ENCODE peak calls at places on chromosomes 1 and 21, in seven cellular contexts. N is right lobe of liver, X is fibroblast of lung, G is prostate gland, E is MM.1S, Q is psoas muscle, L is body of pancreas. U is an unnamed sample. For H3K4me1, the result is how much of the 10 kb centered on the place peaks cover.

GRCh38 chr1:235783148-235783776 is 83.4 kb downstream of the LYST start:
- DNase-seq in N (no peak), X (peak), G (no peak), E (peak), Q (no peak), L (no peak), U (no peak)

GRCh38 chr1:50209749-50210148 is 101.0 kb downstream of the ELAVL4 start:
- DNase-seq in N (no peak), X (no peak), G (no peak), E (no peak), Q (no peak), L (no peak), U (no peak)

GRCh38 chr1:38727629-38728175 is 131.9 kb downstream of the RRAGC start:
- DNase-seq in N (no peak), X (no peak), G (no peak), E (no peak), Q (no peak), L (no peak), U (no peak)

GRCh38 chr1:41662656-41663437 is 178.4 kb upstream of the EDN2 start:
- DNase-seq in N (peak), X (peak), G (peak), E (no peak), Q (peak), L (peak), U (peak)

GRCh38 chr1:171438441-171438840 is 46.9 kb upstream of the PRRC2C start:
- DNase-seq in N (no peak), X (peak), G (no peak), E (no peak), Q (peak), L (no peak), U (peak)

GRCh38 chr1:22410401-22410800 is 41.2 kb upstream of the ZBTB40 start:
- DNase-seq in N (no peak), X (no peak), G (no peak), E (no peak), Q (no peak), L (no peak), U (no peak)

GRCh38 chr1:230326971-230327891 is 98.9 kb downstream of the PGBD5 start:
- DNase-seq in N (peak), X (peak), G (no peak), E (no peak), Q (no peak), L (no peak), U (peak)

GRCh38 chr1:165397945-165398344 is 41.4 kb upstream of the LMX1A start:
- DNase-seq in N (no peak), X (peak), G (no peak), E (no peak), Q (no peak), L (no peak), U (peak)

GRCh38 chr1:236284291-236284711 is 2.5 kb upstream of the ERO1B start:
- DNase-seq in N (no peak), X (no peak), G (no peak), E (no peak), Q (no peak), L (no peak), U (no peak)

GRCh38 chr1:89615676-89616598 is 17.0 kb upstream of the LRRC8C start:
- DNase-seq in N (no peak), X (no peak), G (no peak), E (peak), Q (peak), L (no peak), U (peak)

GRCh38 chr1:48817505-48818114 is 40.9 kb upstream of the BEND5 start:
- DNase-seq in N (peak), X (peak), G (peak), E (peak), Q (peak), L (peak), U (peak)

GRCh38 chr1:176959461-176959860 is 205.1 kb downstream of the ASTN1 start:
- DNase-seq in N (no peak), X (no peak), G (no peak), E (no peak), Q (no peak), L (no peak), U (no peak)

GRCh38 chr1:228226956-228227791 is 19.3 kb downstream of the OBSCN start:
- DNase-seq in N (no peak), X (peak), G (no peak), E (no peak), Q (peak), L (no peak), U (no peak)

GRCh38 chr21:37490084-37490483 is 123.5 kb downstream of the DYRK1A start:
- DNase-seq in N (no peak), X (no peak), G (no peak), E (no peak), Q (no peak), L (no peak), U (no peak)

GRCh38 chr1:27960762-27961645 is 1.2 kb downstream of the XKR8 start:
- DNase-seq in N (peak), X (no peak), G (no peak), E (no peak), Q (no peak), L (no peak), U (no peak)

DNA sequence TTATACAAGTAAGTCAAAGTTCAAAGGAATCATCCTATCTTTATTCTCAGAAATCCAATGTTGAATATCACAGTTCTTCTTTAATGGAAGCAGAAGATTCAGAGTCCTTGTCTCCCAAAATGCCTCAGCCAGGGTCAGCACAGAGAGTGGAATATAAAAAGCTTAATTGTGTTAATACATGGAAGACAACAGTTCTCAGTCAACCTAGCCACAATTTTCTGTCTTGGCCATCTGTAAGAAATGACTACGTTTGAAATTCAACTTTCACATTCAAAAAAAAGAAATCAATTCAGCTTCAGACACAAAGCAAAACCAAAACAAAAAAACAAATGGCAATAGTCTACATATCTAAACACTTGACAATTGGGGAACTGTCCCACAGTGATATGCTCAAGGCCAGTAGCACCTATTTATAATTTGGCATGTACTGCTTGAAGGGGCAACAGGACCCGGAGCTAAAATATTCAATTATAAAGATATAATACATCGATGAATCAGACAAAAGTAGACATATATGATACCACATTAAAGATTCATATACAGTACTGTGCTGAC is 27.3 kb upstream of the GLIS1 start:
- DNase-seq in N (no peak), X (no peak), G (no peak), E (peak), Q (no peak), L (no peak), U (no peak)
- H3K4me3 ChIP-seq in N (no peak), X (peak), G (no peak), E (peak), Q (peak), L (no peak), U (no peak)

GRCh38 chr21:29231781-29232548 is 66.8 kb upstream of the BACH1 start:
- DNase-seq in N (no peak), X (no peak), G (no peak), E (no peak), Q (no peak), L (no peak), U (no peak)
- H3K4me1 ChIP-seq in N (under half), X (under half), G (under half), E (under half), Q (under half), L (under half), U (under half)

GRCh38 chr21:26445440-26445839 is 127.6 kb downstream of the CYYR1 start:
- DNase-seq in N (no peak), X (peak), G (no peak), E (no peak), Q (no peak), L (no peak), U (no peak)

GRCh38 chr21:26444646-26445045 is 128.4 kb downstream of the CYYR1 start:
- DNase-seq in N (no peak), X (no peak), G (no peak), E (no peak), Q (no peak), L (no peak), U (no peak)

GRCh38 chr21:26443291-26443690 is 129.8 kb downstream of the CYYR1 start:
- DNase-seq in N (no peak), X (no peak), G (no peak), E (no peak), Q (no peak), L (no peak), U (no peak)

GRCh38 chr21:26441081-26441610 is 131.9 kb downstream of the CYYR1 start:
- DNase-seq in N (no peak), X (no peak), G (no peak), E (no peak), Q (no peak), L (no peak), U (no peak)

GRCh38 chr21:26443867-26444266 is 129.2 kb downstream of the CYYR1 start:
- DNase-seq in N (no peak), X (no peak), G (no peak), E (no peak), Q (no peak), L (no peak), U (no peak)
- H3K27ac ChIP-seq in N (no peak), X (no peak), G (no peak), E (no peak), Q (no peak), L (no peak), U (no peak)

GRCh38 chr1:222821239-222821638 is 6.4 kb downstream of the DISP1 start:
- DNase-seq in N (no peak), X (no peak), G (no peak), E (no peak), Q (no peak), L (no peak), U (no peak)

GRCh38 chr1:222820159-222820732 is 5.4 kb downstream of the DISP1 start:
- DNase-seq in N (no peak), X (no peak), G (no peak), E (no peak), Q (no peak), L (no peak), U (no peak)

GRCh38 chr1:222823673-222824072 is 8.8 kb downstream of the DISP1 start:
- DNase-seq in N (no peak), X (no peak), G (no peak), E (no peak), Q (no peak), L (no peak), U (no peak)

GRCh38 chr1:222828939-222829338 is 14.1 kb downstream of the DISP1 start:
- DNase-seq in N (no peak), X (no peak), G (no peak), E (peak), Q (no peak), L (no peak), U (no peak)

DNA sequence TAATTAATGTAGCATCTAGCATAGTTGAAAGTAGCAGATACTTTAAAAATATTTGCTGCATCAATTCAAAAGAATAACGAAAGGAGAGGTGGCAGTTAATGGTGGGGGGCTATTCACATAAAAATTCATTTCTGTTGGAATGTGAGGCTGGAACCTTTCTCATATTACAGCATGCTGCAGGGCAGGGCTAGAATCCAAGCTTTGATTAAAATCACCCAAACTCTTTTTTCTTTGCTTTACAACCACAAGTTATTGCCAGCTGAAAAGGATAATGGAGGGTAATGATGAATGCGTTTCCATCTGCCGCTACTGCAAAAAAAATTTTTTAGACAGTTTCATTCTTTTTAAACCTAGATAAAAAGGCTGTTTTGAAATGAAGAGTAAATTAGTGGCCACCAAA is 9.8 kb downstream of the DISP1 start:
- DNase-seq in N (no peak), X (no peak), G (no peak), E (no peak), Q (no peak), L (no peak), U (no peak)
- H3K4me3 ChIP-seq in N (no peak), X (no peak), G (no peak), E (no peak), Q (no peak), L (no peak), U (no peak)

GRCh38 chr1:34923490-34923889 is 6.0 kb downstream of the DLGAP3 start:
- DNase-seq in N (no peak), X (no peak), G (no peak), E (no peak), Q (no peak), L (no peak), U (no peak)
- H3K4me1 ChIP-seq in N (under half), X (under half), G (under half), E (under half), Q (under half), L (under half), U (under half)

GRCh38 chr1:183052861-183053260 is 29.6 kb downstream of the LAMC1 start:
- DNase-seq in N (no peak), X (no peak), G (no peak), E (no peak), Q (no peak), L (no peak), U (no peak)

GRCh38 chr1:183043872-183044859 is 20.9 kb downstream of the LAMC1 start:
- DNase-seq in N (no peak), X (peak), G (no peak), E (no peak), Q (no peak), L (no peak), U (no peak)

GRCh38 chr1:183051546-183051945 is 28.3 kb downstream of the LAMC1 start:
- DNase-seq in N (no peak), X (no peak), G (no peak), E (no peak), Q (no peak), L (no peak), U (no peak)

GRCh38 chr1:183044893-183045649 is 21.9 kb downstream of the LAMC1 start:
- DNase-seq in N (no peak), X (no peak), G (no peak), E (no peak), Q (no peak), L (no peak), U (no peak)

DNA sequence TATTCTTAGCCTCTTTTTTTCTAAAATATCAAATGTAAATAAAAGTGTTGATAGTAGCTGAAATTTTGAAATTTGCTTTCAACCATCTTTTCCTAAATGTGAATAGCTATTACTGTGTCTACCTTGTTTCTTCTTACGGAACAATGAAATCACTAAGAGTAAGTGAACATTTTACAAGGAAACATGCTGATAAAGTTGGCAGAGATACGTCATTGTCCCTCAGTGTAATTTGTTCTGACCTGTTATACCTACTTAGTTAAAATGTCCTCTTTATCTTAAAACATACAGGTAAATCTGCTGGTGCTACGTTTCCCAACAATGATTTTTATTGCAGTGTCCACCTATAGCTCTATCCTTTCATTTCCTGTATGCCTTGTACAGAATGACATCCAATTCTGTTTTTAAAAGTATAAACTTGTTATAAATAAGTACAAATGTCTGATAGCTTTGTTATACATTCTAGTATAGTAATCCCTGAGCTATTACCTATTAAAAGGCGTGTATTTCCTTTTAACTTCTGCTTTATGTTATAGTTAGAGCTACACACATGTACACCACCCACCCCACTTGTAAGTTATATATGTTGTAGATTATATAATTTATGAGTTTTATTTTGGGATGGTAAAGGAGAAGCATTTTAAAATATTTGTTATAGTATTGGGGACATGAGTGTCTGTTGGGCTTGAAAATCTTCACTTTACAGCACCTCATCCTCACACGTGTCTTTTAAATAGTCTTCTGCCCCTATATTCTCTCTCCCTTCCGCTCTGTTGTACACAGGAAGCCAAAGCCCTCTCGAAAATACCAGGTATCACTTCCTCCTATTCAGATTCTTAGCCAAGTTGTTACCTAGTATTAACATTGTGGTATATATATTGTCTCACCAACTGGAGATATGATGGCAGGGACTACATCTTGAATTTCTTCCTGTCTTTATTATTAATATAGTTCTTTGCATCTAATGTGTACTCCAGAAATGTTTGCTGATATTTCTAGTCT is 25.2 kb downstream of the LAMC1 start:
- DNase-seq in N (no peak), X (no peak), G (no peak), E (peak), Q (no peak), L (no peak), U (no peak)
- H3K27ac ChIP-seq in N (no peak), X (no peak), G (no peak), E (peak), Q (no peak), L (no peak), U (no peak)

GRCh38 chr1:246725191-246725590 is 982 bp downstream of the SCCPDH start:
- DNase-seq in N (no peak), X (no peak), G (no peak), E (no peak), Q (no peak), L (no peak), U (no peak)

GRCh38 chr1:246726255-246726679 is 2.1 kb downstream of the SCCPDH start:
- DNase-seq in N (peak), X (no peak), G (no peak), E (no peak), Q (no peak), L (no peak), U (no peak)

GRCh38 chr1:246728311-246728710 is 4.1 kb downstream of the SCCPDH start:
- DNase-seq in N (no peak), X (no peak), G (no peak), E (no peak), Q (no peak), L (no peak), U (no peak)

GRCh38 chr1:246726881-246727280 is 2.7 kb downstream of the SCCPDH start:
- DNase-seq in N (no peak), X (no peak), G (no peak), E (no peak), Q (no peak), L (no peak), U (no peak)

GRCh38 chr1:246727594-246727993 is 3.4 kb downstream of the SCCPDH start:
- DNase-seq in N (peak), X (no peak), G (no peak), E (no peak), Q (no peak), L (no peak), U (no peak)
- H3K4me3 ChIP-seq in N (peak), X (no peak), G (no peak), E (no peak), Q (no peak), L (no peak), U (no peak)

GRCh38 chr1:24338447-24338846 is 19.3 kb downstream of the GRHL3 start:
- DNase-seq in N (no peak), X (no peak), G (no peak), E (no peak), Q (no peak), L (no peak), U (no peak)
- H3K4me1 ChIP-seq in N (under half), X (under half), G (under half), E (under half), Q (under half), L (under half), U (under half)

GRCh38 chr1:19949016-19949415 is 25.6 kb upstream of the PLA2G2E start:
- DNase-seq in N (no peak), X (peak), G (no peak), E (no peak), Q (no peak), L (no peak), U (no peak)
- H3K27ac ChIP-seq in N (no peak), X (no peak), G (no peak), E (no peak), Q (no peak), L (no peak), U (no peak)